ENCODE peak calls at places on chromosome 6, in five cellular contexts. H is T-helper 17 cell; S is cardiac muscle cell; Z is esophagus muscularis mucosa; P is activated T-cell treated with anti-CD3 and anti-CD28 coated beads, Interleukin-2, amount 50 U/mL, for 48 hours. O is an unnamed sample.

GRCh38 chr6:122839477-122839876 is 50.4 kb downstream of the SMPDL3A start:
- DNase-seq in H (no peak), S (peak; percentile 71), Z (no peak), P (peak; percentile 62), O (peak; percentile 53)

GRCh38 chr6:169177516-169178196 is 76.0 kb downstream of the THBS2 start:
- DNase-seq in H (no peak), S (peak; percentile 53), Z (no peak), P (no peak), O (no peak)

GRCh38 chr6:131199568-131200272 is 64.5 kb downstream of the AKAP7 start:
- DNase-seq in H (peak; percentile 52), S (peak; percentile 72), Z (no peak), P (peak; percentile 77), O (peak; percentile 62)

GRCh38 chr6:26403888-26404287 is 1.8 kb downstream of the BTN3A1 start:
- DNase-seq in H (no peak), S (no peak), Z (no peak), P (no peak), O (no peak)

GRCh38 chr6:14313220-14313619 is 195.6 kb downstream of the CD83 start:
- DNase-seq in H (no peak), S (no peak), Z (no peak), P (no peak), O (no peak)

GRCh38 chr6:84093405-84094049 is 60.0 kb downstream of the MRAP2 start:
- DNase-seq in H (no peak), S (no peak), Z (no peak), P (no peak), O (no peak)

GRCh38 chr6:15491255-15491985 is 171.4 kb downstream of the DTNBP1 start:
- DNase-seq in H (peak; percentile 22), S (peak; percentile 86), Z (peak; percentile 95), P (peak; percentile 79), O (peak; percentile 71)

GRCh38 chr6:39005774-39006173 is 42.8 kb upstream of the GLP1R start:
- DNase-seq in H (no peak), S (no peak), Z (peak; percentile 42), P (no peak), O (no peak)

GRCh38 chr6:60991427-60992028 is 1294.5 kb downstream of the KHDRBS2 start:
- DNase-seq in H (no peak), S (no peak), Z (no peak), P (no peak), O (no peak)

GRCh38 chr6:107103082-107103481 is 12.2 kb downstream of the BEND3 start:
- DNase-seq in H (no peak), S (no peak), Z (no peak), P (no peak), O (no peak)

GRCh38 chr6:74410630-74411029 is 714.6 kb downstream of the CD109 start:
- DNase-seq in H (no peak), S (peak; percentile 6), Z (no peak), P (no peak), O (no peak)

GRCh38 chr6:141598487-141598886 is 534.2 kb upstream of the GJE1 start:
- DNase-seq in H (no peak), S (peak; percentile 21), Z (no peak), P (no peak), O (no peak)

GRCh38 chr6:151494235-151494950 is 576 bp downstream of the CCDC170 start:
- DNase-seq in H (no peak), S (peak; percentile 54), Z (no peak), P (peak; percentile 34), O (peak; percentile 14)

GRCh38 chr6:132443206-132443605 is 41.9 kb upstream of the MOXD1 start:
- DNase-seq in H (no peak), S (peak; percentile 25), Z (no peak), P (no peak), O (no peak)

GRCh38 chr6:170235726-170236125 is 55.2 kb downstream of the DLL1 start:
- DNase-seq in H (no peak), S (no peak), Z (no peak), P (no peak), O (no peak)

GRCh38 chr6:142926494-142927273 is 18.3 kb downstream of the HIVEP2 start:
- DNase-seq in H (peak; percentile 57), S (peak; percentile 97), Z (peak; percentile 94), P (peak; percentile 76), O (peak; percentile 78)

GRCh38 chr6:14861491-14861943 is 384.4 kb upstream of the JARID2 start:
- DNase-seq in H (no peak), S (no peak), Z (no peak), P (peak; percentile 63), O (peak; percentile 41)

GRCh38 chr6:15090145-15090579 is 155.7 kb upstream of the JARID2 start:
- DNase-seq in H (no peak), S (no peak), Z (no peak), P (no peak), O (no peak)

GRCh38 chr6:707576-708236 is 14.8 kb upstream of the EXOC2 start:
- DNase-seq in H (no peak), S (no peak), Z (no peak), P (no peak), O (no peak)

GRCh38 chr6:120681204-120681603 is 653.1 kb downstream of the TBC1D32 start:
- DNase-seq in H (no peak), S (peak; percentile 1), Z (no peak), P (no peak), O (no peak)

GRCh38 chr6:165729307-165729936 is 66.4 kb upstream of the PDE10A start:
- DNase-seq in H (no peak), S (peak; percentile 56), Z (no peak), P (peak; percentile 38), O (peak; percentile 45)

GRCh38 chr6:81634155-81634880 is 118.2 kb downstream of the TENT5A start:
- DNase-seq in H (no peak), S (no peak), Z (no peak), P (no peak), O (no peak)

GRCh38 chr6:137033828-137034227 is 10.9 kb downstream of the IL20RA start:
- DNase-seq in H (no peak), S (no peak), Z (no peak), P (peak; percentile 69), O (peak; percentile 67)

GRCh38 chr6:49918787-49919186 is 45.2 kb downstream of the DEFB114 start:
- DNase-seq in H (no peak), S (no peak), Z (no peak), P (no peak), O (no peak)

GRCh38 chr6:153553627-153554026 is 422.5 kb upstream of the RGS17 start:
- DNase-seq in H (no peak), S (no peak), Z (no peak), P (no peak), O (no peak)

GRCh38 chr6:148440021-148440420 is 97.4 kb downstream of the SASH1 start:
- DNase-seq in H (no peak), S (no peak), Z (no peak), P (no peak), O (no peak)

GRCh38 chr6:42007753-42008528 is 42.4 kb upstream of the TAF8 start:
- DNase-seq in H (no peak), S (no peak), Z (no peak), P (peak; percentile 64), O (peak; percentile 67)